ENCODE peak calls at places on chromosomes 13 and 19, in six cellular contexts. One of them, this sample, is unnamed.

GRCh38 chr13:43136940-43137574 is 113.7 kb downstream of the DNAJC15 start:
- DNase-seq in AG10803: no peak
- DNase-seq in Calu3: no peak
- DNase-seq in dorsolateral prefrontal cortex: no peak
- DNase-seq in upper lobe of right lung: no peak
- DNase-seq in AG09319: no peak
- DNase-seq in this sample: no peak

GRCh38 chr19:33441277-33441699 is 67.8 kb downstream of the CEBPG start:
- DNase-seq in Calu3: no peak
- DNase-seq in dorsolateral prefrontal cortex: no peak
- DNase-seq in AG10803: no peak
- DNase-seq in AG09319: no peak
- DNase-seq in upper lobe of right lung: peak; percentile 57
- DNase-seq in this sample: no peak

GRCh38 chr19:12833747-12834417 is 497 bp downstream of the RTBDN start:
- DNase-seq in AG10803: no peak
- DNase-seq in Calu3: peak; percentile 17
- DNase-seq in AG09319: no peak
- DNase-seq in dorsolateral prefrontal cortex: peak; percentile 71
- DNase-seq in upper lobe of right lung: peak; percentile 69
- DNase-seq in this sample: no peak

GRCh38 chr19:41993612-41994483 is at the start of gene ATP1A3:
- DNase-seq in Calu3: peak; percentile 78
- DNase-seq in AG09319: no peak
- DNase-seq in upper lobe of right lung: no peak
- DNase-seq in AG10803: peak; percentile 24
- DNase-seq in dorsolateral prefrontal cortex: peak; percentile 84
- DNase-seq in this sample: no peak

GRCh38 chr13:33610471-33611015 is 207.4 kb upstream of the RFC3 start:
- DNase-seq in AG09319: no peak
- DNase-seq in AG10803: no peak
- DNase-seq in dorsolateral prefrontal cortex: peak; percentile 63
- DNase-seq in Calu3: no peak
- DNase-seq in upper lobe of right lung: no peak
- DNase-seq in this sample: no peak

GRCh38 chr13:99071211-99071610 is 93.3 kb upstream of the DOCK9 start:
- DNase-seq in Calu3: no peak
- DNase-seq in upper lobe of right lung: no peak
- DNase-seq in AG10803: no peak
- DNase-seq in dorsolateral prefrontal cortex: no peak
- DNase-seq in AG09319: no peak
- DNase-seq in this sample: no peak

GRCh38 chr19:40907968-40908735 is 26.1 kb upstream of the CYP2A7 start:
- DNase-seq in dorsolateral prefrontal cortex: no peak
- DNase-seq in AG09319: no peak
- DNase-seq in Calu3: no peak
- DNase-seq in AG10803: no peak
- DNase-seq in upper lobe of right lung: peak; percentile 78
- DNase-seq in this sample: no peak

GRCh38 chr19:3065675-3066357 is 3.5 kb upstream of the TLE5 start:
- DNase-seq in AG09319: no peak
- DNase-seq in dorsolateral prefrontal cortex: no peak
- DNase-seq in AG10803: no peak
- DNase-seq in upper lobe of right lung: no peak
- DNase-seq in Calu3: no peak
- DNase-seq in this sample: no peak

GRCh38 chr13:38348890-38349289 is 761 bp upstream of the UFM1 start:
- DNase-seq in upper lobe of right lung: no peak
- DNase-seq in Calu3: no peak
- DNase-seq in AG09319: no peak
- DNase-seq in dorsolateral prefrontal cortex: no peak
- DNase-seq in AG10803: peak; percentile 29
- DNase-seq in this sample: no peak

GRCh38 chr19:2478756-2479555 is 3.0 kb downstream of the GADD45B start:
- DNase-seq in dorsolateral prefrontal cortex: no peak
- DNase-seq in AG10803: peak; percentile 82
- DNase-seq in Calu3: peak; percentile 60
- DNase-seq in AG09319: no peak
- DNase-seq in upper lobe of right lung: peak; percentile 90
- DNase-seq in this sample: no peak

GRCh38 chr13:110230661-110231347 is 76.2 kb downstream of the COL4A1 start:
- DNase-seq in AG10803: no peak
- DNase-seq in AG09319: no peak
- DNase-seq in Calu3: no peak
- DNase-seq in upper lobe of right lung: no peak
- DNase-seq in dorsolateral prefrontal cortex: no peak
- DNase-seq in this sample: no peak

GRCh38 chr19:40524133-40524549 is 52.5 kb upstream of the SHKBP1 start:
- DNase-seq in AG10803: no peak
- DNase-seq in upper lobe of right lung: no peak
- DNase-seq in AG09319: no peak
- DNase-seq in Calu3: no peak
- DNase-seq in dorsolateral prefrontal cortex: no peak
- DNase-seq in this sample: no peak

GRCh38 chr19:35216833-35217707 is 11.5 kb downstream of the FAM187B start:
- DNase-seq in Calu3: peak; percentile 66
- DNase-seq in AG10803: no peak
- DNase-seq in AG09319: no peak
- DNase-seq in dorsolateral prefrontal cortex: no peak
- DNase-seq in upper lobe of right lung: peak; percentile 62
- DNase-seq in this sample: no peak

GRCh38 chr13:100454876-100455275 is 133.7 kb downstream of the GGACT start:
- DNase-seq in Calu3: peak; percentile 3
- DNase-seq in dorsolateral prefrontal cortex: no peak
- DNase-seq in AG10803: peak; percentile 23
- DNase-seq in AG09319: no peak
- DNase-seq in upper lobe of right lung: no peak
- DNase-seq in this sample: no peak

GRCh38 chr13:49714757-49715156 is 23.5 kb upstream of the EBPL start:
- DNase-seq in upper lobe of right lung: no peak
- DNase-seq in AG09319: no peak
- DNase-seq in dorsolateral prefrontal cortex: no peak
- DNase-seq in AG10803: no peak
- DNase-seq in Calu3: no peak
- DNase-seq in this sample: no peak

GRCh38 chr19:1554968-1555801 is 12.9 kb downstream of the MEX3D start:
- DNase-seq in dorsolateral prefrontal cortex: no peak
- DNase-seq in AG10803: no peak
- DNase-seq in upper lobe of right lung: no peak
- DNase-seq in AG09319: no peak
- DNase-seq in Calu3: no peak
- DNase-seq in this sample: no peak

GRCh38 chr13:110137677-110138008 is 169.3 kb downstream of the COL4A1 start:
- DNase-seq in dorsolateral prefrontal cortex: no peak
- DNase-seq in Calu3: peak; percentile 30
- DNase-seq in upper lobe of right lung: no peak
- DNase-seq in AG09319: no peak
- DNase-seq in AG10803: peak; percentile 22
- DNase-seq in this sample: no peak

GRCh38 chr19:15733895-15734294 is 3.9 kb upstream of the OR10H3 start:
- DNase-seq in dorsolateral prefrontal cortex: no peak
- DNase-seq in AG10803: no peak
- DNase-seq in upper lobe of right lung: no peak
- DNase-seq in AG09319: no peak
- DNase-seq in Calu3: no peak
- DNase-seq in this sample: no peak

GRCh38 chr19:36030264-36031148 is 2.2 kb downstream of the CLIP3 start:
- DNase-seq in dorsolateral prefrontal cortex: peak; percentile 49
- DNase-seq in Calu3: no peak
- DNase-seq in AG09319: no peak
- DNase-seq in AG10803: peak; percentile 59
- DNase-seq in upper lobe of right lung: no peak
- DNase-seq in this sample: no peak

GRCh38 chr13:78258304-78258703 is 339.7 kb upstream of the EDNRB start:
- DNase-seq in AG09319: no peak
- DNase-seq in dorsolateral prefrontal cortex: no peak
- DNase-seq in upper lobe of right lung: no peak
- DNase-seq in Calu3: no peak
- DNase-seq in AG10803: no peak
- DNase-seq in this sample: no peak

GRCh38 chr19:46718157-46718933 is 1.4 kb upstream of the PRKD2 start:
- DNase-seq in Calu3: peak; percentile 61
- DNase-seq in upper lobe of right lung: no peak
- DNase-seq in AG10803: no peak
- DNase-seq in dorsolateral prefrontal cortex: no peak
- DNase-seq in AG09319: no peak
- DNase-seq in this sample: no peak

GRCh38 chr19:34963531-34964406 is at the start of gene ZNF792:
- DNase-seq in Calu3: peak; percentile 79
- DNase-seq in AG10803: peak; percentile 26
- DNase-seq in dorsolateral prefrontal cortex: peak; percentile 71
- DNase-seq in AG09319: no peak
- DNase-seq in upper lobe of right lung: peak; percentile 87
- DNase-seq in this sample: peak; percentile 49

DNA sequence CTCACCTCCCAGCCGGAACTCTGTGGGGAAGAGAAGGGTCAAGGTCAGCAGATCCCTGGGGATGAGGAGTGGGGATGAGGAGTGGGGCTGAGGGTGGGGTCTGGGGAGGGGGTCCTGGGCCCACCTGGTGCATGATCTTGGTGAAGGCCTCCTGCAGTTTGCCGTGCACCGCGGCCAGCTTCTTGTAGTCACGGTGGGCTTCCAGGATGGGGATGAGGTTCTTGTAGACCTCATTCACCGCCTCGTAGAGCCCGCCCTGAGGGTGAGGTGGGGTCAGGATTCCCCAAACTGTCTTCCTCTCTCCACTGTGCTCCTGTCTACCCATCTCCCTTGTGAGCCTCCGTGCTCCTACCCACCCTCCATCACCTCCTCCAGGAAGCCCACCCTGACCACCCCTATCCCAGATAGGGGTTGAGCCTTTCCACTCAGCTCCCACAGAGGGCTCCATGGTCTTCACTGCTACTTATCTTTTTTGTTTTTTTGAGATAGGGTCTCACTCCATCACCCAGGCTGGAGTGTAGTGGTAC is 6.8 kb upstream of the KANK2 start:
- DNase-seq in AG09319: no peak
- DNase-seq in upper lobe of right lung: no peak
- DNase-seq in AG10803: no peak
- DNase-seq in Calu3: no peak
- DNase-seq in dorsolateral prefrontal cortex: no peak
- DNase-seq in this sample: no peak
- TF ChIP-seq CTCF in AG09319: no peak
- TF ChIP-seq CTCF in upper lobe of right lung: peak; percentile 34
- TF ChIP-seq CTCF in AG10803: no peak
- TF ChIP-seq CTCF in Calu3: no peak
- TF ChIP-seq CTCF in dorsolateral prefrontal cortex: no peak
- TF ChIP-seq CTCF in this sample: no peak

GRCh38 chr13:44818428-44818827 is 170.8 kb downstream of the NUFIP1 start:
- DNase-seq in AG09319: no peak
- DNase-seq in dorsolateral prefrontal cortex: no peak
- DNase-seq in AG10803: no peak
- DNase-seq in Calu3: no peak
- DNase-seq in upper lobe of right lung: no peak
- DNase-seq in this sample: no peak
- TF ChIP-seq CTCF in AG09319: no peak
- TF ChIP-seq CTCF in dorsolateral prefrontal cortex: no peak
- TF ChIP-seq CTCF in AG10803: no peak
- TF ChIP-seq CTCF in Calu3: no peak
- TF ChIP-seq CTCF in upper lobe of right lung: peak; percentile 28
- TF ChIP-seq CTCF in this sample: no peak

DNA sequence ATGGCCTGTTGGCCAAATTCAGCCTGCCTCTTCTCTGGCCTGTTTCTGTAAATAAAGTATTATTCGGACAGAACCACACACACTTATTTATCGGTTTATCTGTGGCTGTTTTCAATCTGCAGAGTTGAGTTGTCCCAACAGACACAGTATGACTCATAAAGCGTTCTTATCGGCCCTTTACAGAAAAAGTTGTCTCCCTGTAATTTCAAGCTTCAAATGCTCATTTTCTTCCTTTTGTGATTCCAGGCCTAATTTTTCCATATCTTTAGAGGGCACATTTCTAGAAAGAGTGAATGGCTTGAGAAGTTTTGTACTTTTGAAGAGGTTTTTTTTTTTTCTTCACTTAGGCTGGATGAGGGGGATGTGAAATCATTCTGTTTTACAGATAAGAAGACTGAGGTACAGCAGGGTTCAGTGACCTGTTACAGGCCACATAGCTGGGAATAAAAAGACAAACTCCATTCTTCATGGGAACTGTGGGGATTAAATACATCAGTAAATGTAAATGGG is 440.9 kb downstream of the TSHZ3 start:
- DNase-seq in dorsolateral prefrontal cortex: no peak
- DNase-seq in AG10803: no peak
- DNase-seq in Calu3: no peak
- DNase-seq in AG09319: no peak
- DNase-seq in upper lobe of right lung: no peak
- DNase-seq in this sample: no peak
- TF ChIP-seq CTCF in dorsolateral prefrontal cortex: no peak
- TF ChIP-seq CTCF in AG10803: no peak
- TF ChIP-seq CTCF in Calu3: no peak
- TF ChIP-seq CTCF in AG09319: no peak
- TF ChIP-seq CTCF in upper lobe of right lung: no peak
- TF ChIP-seq CTCF in this sample: no peak

DNA sequence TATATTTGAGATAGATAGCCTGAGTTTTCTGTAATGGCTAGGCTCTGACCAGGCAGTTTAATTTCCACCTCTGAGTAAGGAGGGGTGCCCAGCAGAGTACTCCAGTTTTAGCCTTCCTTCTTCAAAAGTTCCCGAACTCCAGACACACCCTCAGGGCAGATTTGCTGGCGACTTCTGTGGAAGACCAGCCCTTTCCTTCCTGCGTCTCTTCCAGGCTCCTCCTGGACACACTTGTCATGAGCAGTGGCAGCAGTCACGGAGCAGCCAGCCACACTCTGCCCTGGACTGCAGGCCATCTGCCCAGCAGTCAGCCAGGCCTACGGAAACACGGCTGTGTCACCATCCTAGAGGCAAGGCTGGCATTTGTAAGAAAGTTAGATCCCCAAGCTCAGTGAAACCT is 6.6 kb upstream of the FLT1 start:
- DNase-seq in AG10803: no peak
- DNase-seq in upper lobe of right lung: no peak
- DNase-seq in dorsolateral prefrontal cortex: no peak
- DNase-seq in Calu3: no peak
- DNase-seq in AG09319: no peak
- DNase-seq in this sample: no peak
- TF ChIP-seq CTCF in AG10803: no peak
- TF ChIP-seq CTCF in upper lobe of right lung: no peak
- TF ChIP-seq CTCF in dorsolateral prefrontal cortex: no peak
- TF ChIP-seq CTCF in Calu3: no peak
- TF ChIP-seq CTCF in AG09319: no peak
- TF ChIP-seq CTCF in this sample: no peak